ENCODE peak calls at places on chromosomes 5 and 9, in nine cellular contexts. B is HTR-8/SVneo, Z is HEK293T, O is NCI-H2081, C is esophagus squamous epithelium, D is heart right ventricle, W is fibroblast of mammary gland, R is iris pigment epithelial cell, M is kidney epithelial cell. L is an unnamed sample.
A peak's percentile ranks its signal among the peaks of the same experiment; 100 is the strongest.

GRCh38 chr5:124726631-124727362 is 19.6 kb downstream of the ZNF608 start:
- DNase-seq in C (no peak), Z (no peak), B (no peak), W (no peak), R (no peak), O (no peak), D (no peak), M (no peak), L (no peak)

GRCh38 chr5:121182788-121183490 is 668.7 kb upstream of the FTMT start:
- DNase-seq in R (peak; percentile 14), B (no peak), O (no peak), C (no peak), Z (no peak), M (no peak), D (no peak), W (no peak), L (no peak)

GRCh38 chr5:67549263-67549551 is 352.6 kb upstream of the CD180 start:
- DNase-seq in R (no peak), W (no peak), B (no peak), D (no peak), Z (no peak), M (no peak), C (no peak), O (no peak), L (no peak)

GRCh38 chr9:87676976-87677775 is 48.7 kb upstream of the CTSL start:
- DNase-seq in B (no peak), Z (no peak), O (no peak), W (no peak), C (no peak), D (no peak), R (peak; percentile 20), M (no peak), L (no peak)

GRCh38 chr9:93378276-93378675 is 73.2 kb upstream of the FAM120A start:
- DNase-seq in R (no peak), Z (no peak), O (no peak), B (no peak), D (no peak), W (no peak), M (no peak), C (no peak), L (no peak)

GRCh38 chr9:107337676-107338590 is 54.9 kb downstream of the RAD23B start:
- DNase-seq in Z (no peak), W (peak; percentile 74), B (no peak), M (no peak), O (no peak), C (no peak), R (no peak), D (no peak), L (no peak)

GRCh38 chr9:76610009-76610352 is 151.0 kb downstream of the GCNT1 start:
- DNase-seq in O (no peak), B (no peak), R (peak; percentile 77), W (peak; percentile 86), D (peak; percentile 68), M (no peak), Z (no peak), C (no peak), L (no peak)

GRCh38 chr5:177473461-177473991 is at the start of gene DBN1:
- DNase-seq in D (peak; percentile 64), R (peak; percentile 62), M (no peak), C (no peak), Z (peak; percentile 88), W (peak; percentile 28), B (no peak), O (peak; percentile 62), L (no peak)

GRCh38 chr5:88824892-88825781 is 57.8 kb downstream of the MEF2C start:
- DNase-seq in B (no peak), W (peak; percentile 64), D (no peak), M (peak; percentile 47), O (peak; percentile 24), R (peak; percentile 74), C (no peak), Z (no peak), L (peak; percentile 24)

GRCh38 chr9:22919423-22919822 is 472.8 kb downstream of the DMRTA1 start:
- DNase-seq in D (no peak), Z (no peak), M (no peak), O (no peak), R (no peak), C (no peak), B (no peak), W (no peak), L (no peak)

GRCh38 chr5:95730730-95731570 is at the start of gene RHOBTB3:
- DNase-seq in O (peak; percentile 91), D (peak; percentile 90), Z (peak; percentile 64), B (peak; percentile 67), R (peak; percentile 97), W (peak; percentile 89), M (no peak), C (peak; percentile 4), L (peak; percentile 84)

GRCh38 chr9:32991895-32992595 is 9.4 kb downstream of the APTX start:
- DNase-seq in O (no peak), Z (no peak), W (no peak), M (no peak), R (no peak), B (no peak), D (no peak), C (no peak), L (no peak)

GRCh38 chr9:122356627-122357026 is 14.2 kb upstream of the PTGS1 start:
- DNase-seq in M (no peak), B (no peak), Z (peak; percentile 45), O (no peak), R (no peak), W (no peak), D (no peak), C (no peak), L (no peak)

GRCh38 chr5:130964238-130965192 is 200.5 kb downstream of the HINT1 start:
- DNase-seq in M (no peak), R (no peak), O (no peak), B (no peak), D (no peak), C (no peak), Z (no peak), W (peak; percentile 53), L (no peak)

GRCh38 chr5:6877986-6878828 is 165.0 kb downstream of the TENT4A start:
- DNase-seq in Z (no peak), O (no peak), M (no peak), W (no peak), C (no peak), D (no peak), B (no peak), R (no peak), L (no peak)

GRCh38 chr5:152349683-152350526 is 55.2 kb downstream of the NMUR2 start:
- DNase-seq in C (no peak), D (peak; percentile 28), W (peak; percentile 26), R (peak; percentile 34), Z (peak; percentile 50), M (no peak), B (peak; percentile 10), O (peak; percentile 81), L (peak; percentile 59)

GRCh38 chr5:150172147-150172546 is 5.6 kb downstream of the CDX1 start:
- DNase-seq in D (no peak), Z (no peak), W (peak; percentile 72), C (no peak), O (no peak), R (peak; percentile 61), B (no peak), M (no peak), L (no peak)

GRCh38 chr5:177526791-177527190 is 10.0 kb upstream of the DDX41 start:
- DNase-seq in W (no peak), Z (no peak), M (no peak), D (no peak), O (no peak), C (no peak), R (no peak), B (no peak), L (no peak)

GRCh38 chr9:84953252-84953773 is 283.8 kb downstream of the NTRK2 start:
- DNase-seq in R (no peak), B (no peak), C (no peak), Z (no peak), D (no peak), M (no peak), W (no peak), O (no peak), L (no peak)

GRCh38 chr9:136020206-136020605 is 59.0 kb upstream of the UBAC1 start:
- DNase-seq in M (no peak), O (no peak), W (no peak), C (no peak), R (no peak), B (no peak), Z (no peak), D (no peak), L (no peak)

GRCh38 chr5:1492757-1493156 is 31.0 kb downstream of the LPCAT1 start:
- DNase-seq in R (no peak), O (no peak), M (no peak), B (no peak), D (no peak), W (no peak), Z (no peak), C (no peak), L (no peak)

GRCh38 chr5:56264417-56265025 is 31.4 kb upstream of the ANKRD55 start:
- DNase-seq in O (peak; percentile 37), R (peak; percentile 42), D (no peak), Z (peak; percentile 65), B (peak; percentile 54), C (no peak), W (peak; percentile 75), M (no peak), L (peak; percentile 36)

GRCh38 chr5:14270212-14270702 is 127.1 kb downstream of the TRIO start:
- DNase-seq in M (no peak), B (peak; percentile 86), C (no peak), O (peak; percentile 85), Z (peak; percentile 62), D (no peak), R (peak; percentile 74), W (peak; percentile 74), L (peak; percentile 93)

GRCh38 chr9:110531776-110532175 is 47.8 kb downstream of the SVEP1 start:
- DNase-seq in C (no peak), D (no peak), O (no peak), B (no peak), W (peak; percentile 87), R (no peak), M (no peak), Z (no peak), L (no peak)

GRCh38 chr9:132146015-132146414 is 15.8 kb upstream of the NTNG2 start:
- DNase-seq in Z (no peak), B (no peak), W (no peak), R (no peak), C (no peak), O (no peak), M (no peak), D (no peak), L (no peak)

GRCh38 chr5:45035991-45036390 is 227.2 kb downstream of the MRPS30 start:
- DNase-seq in W (no peak), Z (no peak), O (no peak), D (no peak), B (no peak), M (no peak), R (no peak), C (no peak), L (no peak)

GRCh38 chr9:38318755-38319495 is 73.6 kb upstream of the ALDH1B1 start:
- DNase-seq in O (no peak), C (no peak), Z (no peak), M (peak; percentile 71), D (no peak), B (no peak), W (peak; percentile 17), R (peak; percentile 61), L (no peak)

GRCh38 chr5:33260098-33260497 is 180.7 kb upstream of the TARS1 start:
- DNase-seq in R (no peak), D (no peak), W (peak; percentile 67), C (no peak), M (no peak), Z (no peak), B (no peak), O (no peak), L (no peak)

GRCh38 chr5:6315580-6315979 is 62.8 kb downstream of the MED10 start:
- DNase-seq in Z (no peak), C (no peak), R (no peak), D (no peak), O (no peak), M (no peak), W (no peak), B (no peak), L (no peak)

GRCh38 chr5:1371602-1372342 is 26.9 kb upstream of the CLPTM1L start:
- DNase-seq in C (no peak), W (no peak), M (no peak), Z (no peak), R (no peak), B (no peak), D (no peak), O (no peak), L (no peak)

GRCh38 chr9:135905380-135906282 is 1.7 kb downstream of the CAMSAP1 start:
- DNase-seq in C (no peak), O (no peak), R (no peak), B (no peak), D (no peak), Z (no peak), W (peak; percentile 63), M (no peak), L (no peak)

L was measured in SHP77.